ENCODE peak calls at places on chromosomes 1 and 21, in seven cellular contexts. R is Peyer's patch; D is activated CD8-positive, alpha-beta T cell treated with anti-CD3 and anti-CD28 coated beads for 36 hours; C is transverse colon; A is fibroblast of lung; S is body of pancreas; E is tibial artery. Z is an unnamed sample.

GRCh38 chr1:227411066-227411465 is 92.8 kb upstream of the CDC42BPA start:
- DNase-seq in C (no peak), E (no peak), R (no peak), D (no peak), S (no peak), A (no peak), Z (no peak)

GRCh38 chr21:39851219-39851618 is 16.0 kb upstream of the PCP4 start:
- DNase-seq in C (no peak), A (no peak), S (no peak), D (no peak), E (no peak), R (no peak), Z (no peak)

GRCh38 chr1:5001466-5001865 is 347.1 kb downstream of the AJAP1 start:
- DNase-seq in E (no peak), R (no peak), C (no peak), D (peak; percentile 8), A (no peak), S (no peak), Z (no peak)

GRCh38 chr1:112358798-112359408 is 37.1 kb upstream of the CTTNBP2NL start:
- DNase-seq in C (peak; percentile 81), S (peak; percentile 74), D (peak; percentile 54), R (peak; percentile 85), E (peak; percentile 87), A (peak; percentile 63), Z (peak; percentile 57)

GRCh38 chr1:153119491-153119971 is 6.2 kb upstream of the SPRR2F start:
- DNase-seq in S (peak; percentile 75), A (no peak), C (no peak), D (no peak), R (no peak), E (no peak), Z (no peak)

GRCh38 chr1:33985166-33985565 is 121.3 kb downstream of the HMGB4 start:
- DNase-seq in A (no peak), R (no peak), E (peak; percentile 67), C (no peak), D (no peak), S (no peak), Z (no peak)

GRCh38 chr1:116498789-116499628 is 71.8 kb downstream of the CD58 start:
- DNase-seq in A (peak; percentile 74), C (peak; percentile 64), R (peak; percentile 68), E (no peak), D (peak; percentile 67), S (peak; percentile 69), Z (peak; percentile 75)

GRCh38 chr1:241701483-241702290 is 49.6 kb downstream of the WDR64 start:
- DNase-seq in C (no peak), S (no peak), A (no peak), E (no peak), R (no peak), D (no peak), Z (no peak)

GRCh38 chr1:9031484-9032259 is 5.4 kb upstream of the SLC2A7 start:
- DNase-seq in E (no peak), C (no peak), S (no peak), R (no peak), D (no peak), A (no peak), Z (no peak)

GRCh38 chr1:160205242-160205973 is at the start of gene PEA15:
- DNase-seq in C (peak; percentile 83), A (peak; percentile 56), R (peak; percentile 89), D (peak; percentile 70), S (peak; percentile 81), E (peak; percentile 89), Z (peak; percentile 92)

GRCh38 chr1:203673550-203674411 is 47.1 kb downstream of the ATP2B4 start:
- DNase-seq in A (peak; percentile 94), C (peak; percentile 51), R (peak; percentile 85), D (peak; percentile 84), S (peak; percentile 23), E (peak; percentile 84), Z (peak; percentile 43)

GRCh38 chr1:235074335-235075120 is 54.1 kb downstream of the TOMM20 start:
- DNase-seq in S (peak; percentile 64), A (peak; percentile 54), E (no peak), R (no peak), D (peak; percentile 80), C (peak; percentile 36), Z (peak; percentile 58)

GRCh38 chr1:108657701-108658100 is 3.2 kb downstream of the HENMT1 start:
- DNase-seq in S (no peak), D (peak; percentile 68), A (no peak), C (no peak), E (no peak), R (no peak), Z (no peak)

GRCh38 chr21:31606081-31606874 is 53.2 kb upstream of the SOD1 start:
- DNase-seq in D (no peak), A (no peak), C (no peak), S (no peak), R (no peak), E (no peak), Z (no peak)

DNA sequence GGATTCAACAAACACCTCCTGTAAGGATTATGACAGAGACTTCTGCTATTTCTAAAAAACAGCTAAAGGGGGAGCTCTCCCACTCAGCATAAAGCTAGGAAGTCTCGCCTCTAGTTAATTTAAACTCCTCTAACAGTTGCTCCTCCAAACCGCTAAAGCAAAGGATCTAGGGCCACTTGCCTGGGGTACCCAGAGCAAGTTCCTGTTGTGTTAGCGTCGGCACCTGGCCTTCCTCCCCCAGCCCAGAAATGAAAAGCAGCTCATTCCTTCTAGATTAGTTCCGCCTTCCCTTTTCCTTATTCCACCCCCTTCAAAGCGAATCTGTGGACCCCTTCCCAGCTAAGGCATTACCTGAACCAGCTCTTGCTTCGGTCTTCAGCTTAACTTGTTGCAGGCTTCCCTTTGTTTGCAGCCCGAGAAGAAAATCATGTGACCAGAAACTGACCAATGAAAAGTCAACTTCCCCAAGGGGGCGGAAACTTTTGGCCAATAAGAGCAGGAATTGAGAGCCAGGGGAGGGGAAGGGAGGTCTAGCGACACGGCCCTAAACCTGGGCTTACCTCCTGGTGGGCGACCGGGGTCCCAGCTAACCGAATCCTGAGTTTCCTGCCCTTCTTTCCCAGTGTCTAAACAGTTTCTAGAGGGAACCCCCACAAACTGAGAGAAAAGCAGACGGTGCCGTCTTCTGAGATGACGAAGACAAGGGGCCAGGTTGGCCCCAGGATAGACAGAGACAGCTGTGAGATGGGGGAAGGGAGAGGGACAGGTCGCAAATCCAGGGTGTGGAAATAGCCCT is at the start of gene PBXIP1:
- DNase-seq in S (peak; percentile 83), A (peak; percentile 89), D (peak; percentile 86), C (peak; percentile 86), E (peak; percentile 90), R (peak; percentile 93), Z (peak; percentile 94)
- TF ChIP-seq CTCF in S (no peak), A (peak; percentile 44), D (peak; percentile 26), C (peak; percentile 3), E (peak; percentile 27), R (peak; percentile 12), Z (no peak)

GRCh38 chr1:31715873-31716220 is 12.0 kb upstream of the COL16A1 start:
- DNase-seq in A (no peak), C (no peak), D (no peak), R (no peak), E (no peak), S (no peak), Z (no peak)

GRCh38 chr1:31715097-31715872 is 11.5 kb upstream of the COL16A1 start:
- DNase-seq in A (peak; percentile 91), R (peak; percentile 96), D (peak; percentile 50), E (peak; percentile 99), C (peak; percentile 93), S (peak; percentile 76), Z (peak; percentile 70)

GRCh38 chr1:31712041-31712440 is 8.2 kb upstream of the COL16A1 start:
- DNase-seq in C (no peak), R (no peak), D (no peak), A (peak; percentile 65), E (no peak), S (no peak), Z (no peak)

GRCh38 chr1:31712625-31713024 is 8.8 kb upstream of the COL16A1 start:
- DNase-seq in E (peak; percentile 87), C (peak; percentile 66), A (peak; percentile 63), R (no peak), S (no peak), D (no peak), Z (no peak)

DNA sequence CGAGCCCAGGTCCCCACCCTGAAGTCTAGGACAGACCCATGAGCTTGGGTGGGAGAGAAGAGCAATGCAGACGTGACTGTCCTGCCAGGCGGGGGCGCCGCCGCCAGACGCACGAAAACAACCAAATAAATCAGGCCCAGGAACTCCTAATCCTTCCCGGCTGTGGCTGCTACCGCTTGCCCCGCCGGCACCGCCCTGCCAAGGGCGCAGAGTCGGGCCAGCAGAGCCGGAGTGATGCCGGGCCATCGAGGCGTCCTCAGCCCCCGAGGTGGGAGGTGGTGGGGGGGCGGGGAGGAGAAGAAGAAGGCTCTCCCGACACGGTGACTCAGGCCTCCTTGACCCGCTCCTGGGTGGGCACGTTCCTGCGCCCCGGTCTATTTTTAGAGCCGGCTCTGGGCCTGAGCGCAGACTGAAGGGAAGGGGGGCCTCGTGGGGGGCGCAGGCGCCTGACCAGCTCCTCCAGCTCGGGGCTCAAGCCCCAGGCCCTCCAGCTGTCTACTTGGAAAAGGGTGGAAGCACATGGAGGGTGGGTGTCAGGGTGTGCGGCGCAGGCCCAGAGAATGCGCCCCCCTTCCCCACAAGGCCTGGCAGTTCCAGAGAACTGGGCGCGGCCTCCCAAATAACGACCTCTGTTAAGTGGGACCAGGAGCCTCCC is 10.8 kb upstream of the COL16A1 start:
- DNase-seq in A (peak; percentile 70), S (peak; percentile 35), E (peak; percentile 95), R (peak; percentile 79), D (peak; percentile 38), C (peak; percentile 70), Z (no peak)
- TF ChIP-seq CTCF in A (peak; percentile 47), S (no peak), E (no peak), R (peak; percentile 36), D (peak; percentile 44), C (peak; percentile 19), Z (peak; percentile 64)

DNA sequence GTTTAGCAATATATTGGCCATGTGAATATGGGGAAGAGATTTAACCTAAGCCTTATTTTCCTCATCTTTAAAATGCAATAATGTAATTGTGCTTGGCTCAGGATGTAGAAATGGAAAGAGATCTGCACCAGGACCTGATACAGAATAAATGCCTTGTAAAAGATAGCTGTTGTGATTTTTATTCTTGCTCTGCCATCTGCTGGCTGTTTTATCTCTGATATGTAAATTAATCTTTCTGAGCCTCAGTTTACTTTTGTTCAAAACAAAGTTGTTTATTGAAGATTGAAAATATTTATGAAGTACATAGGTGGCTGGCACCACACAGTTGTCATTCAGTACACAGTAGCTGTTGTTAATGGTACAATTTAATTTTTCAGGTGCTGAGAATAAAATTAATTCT is 21.9 kb downstream of the ZYG11B start:
- DNase-seq in E (no peak), A (peak; percentile 13), D (no peak), C (no peak), R (no peak), S (no peak), Z (no peak)
- TF ChIP-seq CTCF in E (peak; percentile 11), A (peak; percentile 2), D (peak; percentile 49), C (peak; percentile 23), R (peak; percentile 47), S (no peak), Z (no peak)

GRCh38 chr1:10868599-10868965 is 72.1 kb upstream of the CASZ1 start:
- DNase-seq in R (no peak), S (no peak), A (no peak), D (no peak), C (no peak), E (no peak), Z (no peak)

GRCh38 chr1:10867914-10868598 is 71.6 kb upstream of the CASZ1 start:
- DNase-seq in E (no peak), S (no peak), A (no peak), D (no peak), C (no peak), R (no peak), Z (no peak)

GRCh38 chr1:10866314-10867091 is 70.1 kb upstream of the CASZ1 start:
- DNase-seq in A (no peak), R (peak; percentile 51), D (peak; percentile 64), S (peak; percentile 12), E (no peak), C (peak; percentile 16), Z (no peak)

GRCh38 chr1:10865518-10866313 is 69.3 kb upstream of the CASZ1 start:
- DNase-seq in C (no peak), D (no peak), E (no peak), S (no peak), R (no peak), A (no peak), Z (no peak)

GRCh38 chr1:10867138-10867721 is 70.8 kb upstream of the CASZ1 start:
- DNase-seq in C (peak; percentile 69), R (peak; percentile 73), S (peak; percentile 75), A (peak; percentile 10), E (no peak), D (peak; percentile 68), Z (peak; percentile 89)
- TF ChIP-seq CTCF in C (peak; percentile 69), R (peak; percentile 91), S (peak; percentile 98), A (peak; percentile 2), E (peak; percentile 58), D (peak; percentile 82), Z (peak; percentile 80)